ENCODE peak calls at places on chromosomes 5 and 9, in seven cellular contexts. R, N, Y, I, K, X and P are unnamed samples.

GRCh38 chr5:14380712-14381111 is 200.9 kb upstream of the OTULINL start:
- DNase-seq in X (no peak), K (no peak), N (no peak), I (no peak), Y (no peak), R (no peak), P (no peak)

GRCh38 chr5:54637654-54638053 is 120.1 kb downstream of the SNX18 start:
- DNase-seq in K (no peak), N (no peak), X (no peak), R (no peak), Y (no peak), I (no peak), P (no peak)

GRCh38 chr9:25517701-25518100 is 160.5 kb downstream of the TUSC1 start:
- DNase-seq in K (no peak), X (no peak), Y (no peak), I (no peak), R (no peak), N (no peak), P (no peak)

GRCh38 chr5:147369742-147370374 is 135.0 kb downstream of the STK32A start:
- DNase-seq in I (no peak), R (no peak), X (peak), N (no peak), K (peak), Y (peak), P (no peak)

GRCh38 chr5:86885011-86885410 is 267.3 kb downstream of the COX7C start:
- DNase-seq in I (no peak), X (no peak), K (no peak), Y (no peak), N (no peak), R (no peak), P (no peak)

GRCh38 chr5:158856794-158857193 is 242.9 kb downstream of the EBF1 start:
- DNase-seq in N (no peak), X (no peak), K (no peak), I (no peak), Y (no peak), R (no peak), P (no peak)

GRCh38 chr9:107866912-107867311 is 377.3 kb upstream of the KLF4 start:
- DNase-seq in K (no peak), I (no peak), Y (no peak), X (peak), R (no peak), N (no peak), P (peak)

GRCh38 chr5:161149078-161149477 is 297.1 kb upstream of the ATP10B start:
- DNase-seq in Y (no peak), R (no peak), K (no peak), I (no peak), X (no peak), N (no peak), P (no peak)

GRCh38 chr5:60323596-60323995 is 376.4 kb downstream of the DEPDC1B start:
- DNase-seq in K (no peak), I (no peak), X (no peak), N (no peak), R (no peak), Y (no peak), P (no peak)

GRCh38 chr9:94232428-94232827 is 26.7 kb upstream of the ZNF169 start:
- DNase-seq in X (no peak), K (no peak), Y (no peak), I (no peak), N (no peak), R (no peak), P (no peak)

GRCh38 chr5:170300361-170301013 is 2.9 kb upstream of the LCP2 start:
- DNase-seq in N (no peak), Y (no peak), I (no peak), X (no peak), K (no peak), R (no peak), P (no peak)

GRCh38 chr5:141883184-141883947 is 5.2 kb upstream of the PCDH1 start:
- DNase-seq in R (no peak), Y (no peak), K (no peak), I (no peak), N (peak), X (peak), P (no peak)

GRCh38 chr5:162067138-162067537 is 435 bp upstream of the GABRG2 start:
- DNase-seq in I (no peak), R (no peak), Y (no peak), X (no peak), K (no peak), N (peak), P (no peak)

GRCh38 chr5:149063901-149064478 is 1.1 kb upstream of the SH3TC2 start:
- DNase-seq in N (no peak), R (no peak), I (no peak), X (peak), K (no peak), Y (no peak), P (no peak)

GRCh38 chr5:174570662-174571061 is 153.7 kb upstream of the MSX2 start:
- DNase-seq in N (no peak), R (no peak), Y (no peak), I (no peak), K (no peak), X (no peak), P (no peak)

GRCh38 chr9:36898621-36899020 is 135.4 kb downstream of the PAX5 start:
- DNase-seq in N (no peak), Y (no peak), X (no peak), K (no peak), R (no peak), I (no peak), P (no peak)

GRCh38 chr5:96714450-96714849 is 52.3 kb downstream of the CAST start:
- DNase-seq in K (no peak), N (no peak), Y (no peak), X (peak), I (no peak), R (no peak), P (no peak)

GRCh38 chr5:43997647-43998251 is 391.5 kb downstream of the FGF10 start:
- DNase-seq in N (no peak), X (no peak), R (no peak), Y (no peak), K (no peak), I (no peak), P (no peak)

GRCh38 chr5:116650964-116651363 is 76.3 kb upstream of the SEMA6A start:
- DNase-seq in N (no peak), X (no peak), Y (no peak), R (no peak), I (no peak), K (no peak), P (no peak)

GRCh38 chr5:176400382-176401156 is 12.0 kb downstream of the HIGD2A start:
- DNase-seq in N (no peak), R (no peak), X (no peak), Y (no peak), I (no peak), K (no peak), P (no peak)

GRCh38 chr5:178058321-178059012 is 54.9 kb upstream of the N4BP3 start:
- DNase-seq in Y (no peak), R (no peak), X (no peak), K (peak), N (peak), I (no peak), P (no peak)

GRCh38 chr9:68546596-68547390 is 6.1 kb upstream of the TMEM252 start:
- DNase-seq in R (no peak), N (no peak), I (no peak), K (no peak), X (peak), Y (no peak), P (no peak)

GRCh38 chr5:142798099-142798768 is 28.1 kb downstream of the ARHGAP26 start:
- DNase-seq in K (no peak), R (no peak), X (no peak), Y (no peak), I (no peak), N (no peak), P (no peak)

GRCh38 chr5:113548396-113548795 is 34.9 kb downstream of the YTHDC2 start:
- DNase-seq in Y (no peak), R (no peak), X (no peak), I (no peak), N (no peak), K (no peak), P (no peak)

GRCh38 chr5:5705010-5705409 is 282.5 kb downstream of the ICE1 start:
- DNase-seq in N (no peak), I (no peak), X (peak), K (no peak), R (no peak), Y (no peak), P (no peak)

GRCh38 chr9:133854785-133855184 is 116.6 kb upstream of the SARDH start:
- DNase-seq in X (no peak), K (no peak), R (no peak), Y (no peak), I (no peak), N (peak), P (no peak)

GRCh38 chr9:112809351-112809848 is 58.8 kb downstream of the SNX30 start:
- DNase-seq in K (no peak), N (no peak), Y (no peak), R (no peak), X (no peak), I (no peak), P (no peak)

GRCh38 chr5:9726931-9727330 is 96.8 kb upstream of the TAS2R1 start:
- DNase-seq in R (no peak), X (peak), I (no peak), N (no peak), K (no peak), Y (no peak), P (no peak)

GRCh38 chr5:137279631-137280236 is 219.4 kb downstream of the SPOCK1 start:
- DNase-seq in X (peak), Y (no peak), I (no peak), K (no peak), R (no peak), N (no peak), P (no peak)

GRCh38 chr5:93252165-93252564 is 328.9 kb downstream of the NR2F1-AS1 start:
- DNase-seq in X (no peak), K (no peak), R (no peak), I (no peak), N (peak), Y (peak), P (no peak)

GRCh38 chr5:39192449-39193160 is 26.8 kb downstream of the FYB1 start:
- DNase-seq in R (no peak), K (no peak), X (no peak), Y (no peak), N (no peak), I (no peak), P (no peak)